ENCODE peak calls at places on chromosomes 12 and 14, in five cellular contexts. One of them, this sample, is unnamed.

GRCh38 chr12:86052921-86053320 is 178.8 kb downstream of the NTS start:
- DNase-seq in mucosa of descending colon: no peak
- DNase-seq in coronary artery: no peak
- DNase-seq in mammary epithelial cell: no peak
- DNase-seq in WERI-Rb-1: no peak
- DNase-seq in this sample: no peak

GRCh38 chr14:77730976-77731497 is 23.1 kb downstream of the SLIRP start:
- DNase-seq in mammary epithelial cell: no peak
- DNase-seq in WERI-Rb-1: no peak
- DNase-seq in coronary artery: no peak
- DNase-seq in mucosa of descending colon: no peak
- DNase-seq in this sample: no peak

GRCh38 chr14:105980224-105980623 is 453.8 kb downstream of the TMEM121 start:
- DNase-seq in mucosa of descending colon: no peak
- DNase-seq in WERI-Rb-1: no peak
- DNase-seq in coronary artery: no peak
- DNase-seq in mammary epithelial cell: no peak
- DNase-seq in this sample: no peak

GRCh38 chr12:124776126-124776513 is 87.5 kb downstream of the SCARB1 start:
- DNase-seq in mammary epithelial cell: no peak
- DNase-seq in mucosa of descending colon: no peak
- DNase-seq in WERI-Rb-1: no peak
- DNase-seq in coronary artery: no peak
- DNase-seq in this sample: no peak

GRCh38 chr14:77965919-77966435 is 166.1 kb downstream of the ADCK1 start:
- DNase-seq in mammary epithelial cell: peak; percentile 41
- DNase-seq in coronary artery: no peak
- DNase-seq in WERI-Rb-1: no peak
- DNase-seq in mucosa of descending colon: no peak
- DNase-seq in this sample: no peak

GRCh38 chr14:20512139-20512905 is 7.0 kb downstream of the RNASE10 start:
- DNase-seq in mammary epithelial cell: peak; percentile 14
- DNase-seq in mucosa of descending colon: no peak
- DNase-seq in coronary artery: no peak
- DNase-seq in WERI-Rb-1: no peak
- DNase-seq in this sample: no peak

GRCh38 chr12:124994435-124994975 is 1.1 kb downstream of the BRI3BP start:
- DNase-seq in coronary artery: no peak
- DNase-seq in mammary epithelial cell: no peak
- DNase-seq in mucosa of descending colon: peak; percentile 88
- DNase-seq in WERI-Rb-1: no peak
- DNase-seq in this sample: no peak

GRCh38 chr12:47828967-47829482 is 9.3 kb upstream of the HDAC7 start:
- DNase-seq in coronary artery: peak; percentile 88
- DNase-seq in mucosa of descending colon: peak; percentile 83
- DNase-seq in WERI-Rb-1: no peak
- DNase-seq in mammary epithelial cell: peak; percentile 79
- DNase-seq in this sample: peak; percentile 63

GRCh38 chr12:120528861-120529525 is at the start of gene COQ5:
- DNase-seq in mucosa of descending colon: peak; percentile 93
- DNase-seq in coronary artery: peak; percentile 90
- DNase-seq in WERI-Rb-1: peak; percentile 89
- DNase-seq in mammary epithelial cell: peak; percentile 83
- DNase-seq in this sample: peak; percentile 66

GRCh38 chr14:57898837-57899572 is 33.1 kb upstream of the SLC35F4 start:
- DNase-seq in mammary epithelial cell: no peak
- DNase-seq in WERI-Rb-1: no peak
- DNase-seq in coronary artery: no peak
- DNase-seq in mucosa of descending colon: no peak
- DNase-seq in this sample: no peak

GRCh38 chr12:22729898-22730443 is 105.0 kb downstream of the ETNK1 start:
- DNase-seq in mammary epithelial cell: no peak
- DNase-seq in coronary artery: no peak
- DNase-seq in WERI-Rb-1: no peak
- DNase-seq in mucosa of descending colon: no peak
- DNase-seq in this sample: no peak

GRCh38 chr12:89072303-89073026 is 279.8 kb downstream of the DUSP6 start:
- DNase-seq in mucosa of descending colon: no peak
- DNase-seq in coronary artery: no peak
- DNase-seq in mammary epithelial cell: no peak
- DNase-seq in WERI-Rb-1: no peak
- DNase-seq in this sample: no peak
- H3K4me3 ChIP-seq in mucosa of descending colon: no peak overlapping the region
- H3K4me3 ChIP-seq in coronary artery: no peak overlapping the region
- H3K4me3 ChIP-seq in mammary epithelial cell: no peak overlapping the region
- H3K4me3 ChIP-seq in WERI-Rb-1: no peak overlapping the region
- H3K4me3 ChIP-seq in this sample: no peak overlapping the region

DNA sequence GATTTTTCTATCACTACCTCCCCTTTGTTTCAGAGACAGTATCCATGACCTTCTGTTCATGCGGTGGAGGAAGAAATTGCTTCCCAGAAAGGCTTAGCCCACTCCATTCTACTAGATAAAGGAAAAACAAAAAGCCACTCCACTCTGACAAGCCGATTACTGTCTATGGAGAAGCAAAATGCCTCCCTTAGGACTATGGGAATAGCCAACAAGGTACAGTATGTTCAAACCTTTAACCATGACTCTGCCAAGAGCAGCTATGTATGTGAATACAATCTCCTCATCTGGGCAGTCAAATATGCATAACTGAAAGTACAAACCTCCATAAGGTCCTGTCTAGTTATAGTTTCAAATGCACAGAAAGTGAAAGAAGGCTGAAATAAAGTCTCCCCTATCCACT is 40.5 kb downstream of the ATF7 start:
- DNase-seq in mucosa of descending colon: no peak
- DNase-seq in mammary epithelial cell: no peak
- DNase-seq in WERI-Rb-1: peak; percentile 55
- DNase-seq in coronary artery: no peak
- DNase-seq in this sample: no peak
- H3K4me3 ChIP-seq in mucosa of descending colon: no peak overlapping the region
- H3K4me3 ChIP-seq in mammary epithelial cell: no peak overlapping the region
- H3K4me3 ChIP-seq in WERI-Rb-1: peak overlapping the region; percentile 4
- H3K4me3 ChIP-seq in coronary artery: no peak overlapping the region
- H3K4me3 ChIP-seq in this sample: no peak overlapping the region

DNA sequence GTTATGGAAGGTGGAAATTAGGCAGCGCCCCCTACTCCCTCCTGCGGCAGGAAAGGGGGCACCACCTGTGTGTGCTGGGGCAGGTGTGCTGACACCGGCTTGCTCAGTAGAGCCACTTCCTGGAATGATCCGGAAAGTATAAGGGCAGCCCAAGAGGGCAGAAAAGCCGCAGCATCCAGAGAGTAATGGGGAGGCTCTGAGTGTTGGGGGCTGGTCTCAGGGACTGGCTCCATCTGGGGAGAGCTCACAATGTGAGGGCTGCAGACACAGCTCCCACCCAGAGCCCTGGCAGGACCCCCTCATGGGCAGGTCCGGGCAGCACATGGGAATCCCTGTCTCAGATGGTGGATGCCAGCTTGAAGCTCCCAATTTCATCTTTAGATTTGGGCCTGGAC is 187.6 kb upstream of the C14orf180 start:
- DNase-seq in WERI-Rb-1: no peak
- DNase-seq in mucosa of descending colon: no peak
- DNase-seq in mammary epithelial cell: no peak
- DNase-seq in coronary artery: peak; percentile 36
- DNase-seq in this sample: no peak
- H3K4me3 ChIP-seq in WERI-Rb-1: no peak overlapping the region
- H3K4me3 ChIP-seq in mucosa of descending colon: no peak overlapping the region
- H3K4me3 ChIP-seq in mammary epithelial cell: no peak overlapping the region
- H3K4me3 ChIP-seq in coronary artery: no peak overlapping the region
- H3K4me3 ChIP-seq in this sample: no peak overlapping the region

GRCh38 chr12:74449872-74450271 is 87.8 kb upstream of the ATXN7L3B start:
- DNase-seq in mucosa of descending colon: no peak
- DNase-seq in mammary epithelial cell: peak; percentile 73
- DNase-seq in WERI-Rb-1: no peak
- DNase-seq in coronary artery: no peak
- DNase-seq in this sample: no peak

GRCh38 chr12:74455429-74455828 is 82.2 kb upstream of the ATXN7L3B start:
- DNase-seq in coronary artery: no peak
- DNase-seq in mucosa of descending colon: no peak
- DNase-seq in mammary epithelial cell: no peak
- DNase-seq in WERI-Rb-1: no peak
- DNase-seq in this sample: no peak

GRCh38 chr12:74454109-74454508 is 83.5 kb upstream of the ATXN7L3B start:
- DNase-seq in mucosa of descending colon: no peak
- DNase-seq in mammary epithelial cell: no peak
- DNase-seq in coronary artery: no peak
- DNase-seq in WERI-Rb-1: no peak
- DNase-seq in this sample: no peak
- H3K4me3 ChIP-seq in mucosa of descending colon: no peak overlapping the region
- H3K4me3 ChIP-seq in mammary epithelial cell: no peak overlapping the region
- H3K4me3 ChIP-seq in coronary artery: no peak overlapping the region
- H3K4me3 ChIP-seq in WERI-Rb-1: no peak overlapping the region
- H3K4me3 ChIP-seq in this sample: no peak overlapping the region

GRCh38 chr14:102085503-102085902 is 1.3 kb downstream of the HSP90AA1 start:
- DNase-seq in mammary epithelial cell: no peak
- DNase-seq in mucosa of descending colon: no peak
- DNase-seq in WERI-Rb-1: no peak
- DNase-seq in coronary artery: no peak
- DNase-seq in this sample: no peak

GRCh38 chr14:102086346-102086971 is 385 bp downstream of the HSP90AA1 start:
- DNase-seq in mucosa of descending colon: peak; percentile 76
- DNase-seq in WERI-Rb-1: no peak
- DNase-seq in mammary epithelial cell: peak; percentile 46
- DNase-seq in coronary artery: no peak
- DNase-seq in this sample: no peak

GRCh38 chr14:102086972-102087761 is at the start of gene HSP90AA1:
- DNase-seq in WERI-Rb-1: peak; percentile 91
- DNase-seq in mammary epithelial cell: peak; percentile 90
- DNase-seq in mucosa of descending colon: peak; percentile 96
- DNase-seq in coronary artery: peak; percentile 96
- DNase-seq in this sample: peak; percentile 78

GRCh38 chr14:102087762-102088011 is 843 bp upstream of the HSP90AA1 start:
- DNase-seq in WERI-Rb-1: no peak
- DNase-seq in coronary artery: no peak
- DNase-seq in mucosa of descending colon: no peak
- DNase-seq in mammary epithelial cell: no peak
- DNase-seq in this sample: no peak

GRCh38 chr14:102084931-102085330 is 1.9 kb downstream of the HSP90AA1 start:
- DNase-seq in mucosa of descending colon: no peak
- DNase-seq in coronary artery: no peak
- DNase-seq in mammary epithelial cell: no peak
- DNase-seq in WERI-Rb-1: no peak
- DNase-seq in this sample: no peak
- H3K4me3 ChIP-seq in mucosa of descending colon: no peak overlapping the region
- H3K4me3 ChIP-seq in coronary artery: peak overlapping the region; percentile 79
- H3K4me3 ChIP-seq in mammary epithelial cell: peak overlapping the region; percentile 3
- H3K4me3 ChIP-seq in WERI-Rb-1: peak overlapping the region; percentile 77
- H3K4me3 ChIP-seq in this sample: peak overlapping the region; percentile 95

GRCh38 chr12:24903305-24904088 is 45.4 kb downstream of the BCAT1 start:
- DNase-seq in WERI-Rb-1: no peak
- DNase-seq in mucosa of descending colon: no peak
- DNase-seq in coronary artery: no peak
- DNase-seq in mammary epithelial cell: peak; percentile 16
- DNase-seq in this sample: no peak
- H3K4me3 ChIP-seq in WERI-Rb-1: no peak overlapping the region
- H3K4me3 ChIP-seq in mucosa of descending colon: no peak overlapping the region
- H3K4me3 ChIP-seq in coronary artery: peak overlapping the region; percentile 76
- H3K4me3 ChIP-seq in mammary epithelial cell: peak overlapping the region; percentile 72
- H3K4me3 ChIP-seq in this sample: peak overlapping the region; percentile 92

GRCh38 chr14:21874946-21875345 is 201.3 kb upstream of the OR4E1 start:
- DNase-seq in mucosa of descending colon: no peak
- DNase-seq in mammary epithelial cell: no peak
- DNase-seq in WERI-Rb-1: no peak
- DNase-seq in coronary artery: no peak
- DNase-seq in this sample: no peak
- H3K4me3 ChIP-seq in mucosa of descending colon: no peak overlapping the region
- H3K4me3 ChIP-seq in mammary epithelial cell: no peak overlapping the region
- H3K4me3 ChIP-seq in WERI-Rb-1: no peak overlapping the region
- H3K4me3 ChIP-seq in coronary artery: no peak overlapping the region
- H3K4me3 ChIP-seq in this sample: no peak overlapping the region

DNA sequence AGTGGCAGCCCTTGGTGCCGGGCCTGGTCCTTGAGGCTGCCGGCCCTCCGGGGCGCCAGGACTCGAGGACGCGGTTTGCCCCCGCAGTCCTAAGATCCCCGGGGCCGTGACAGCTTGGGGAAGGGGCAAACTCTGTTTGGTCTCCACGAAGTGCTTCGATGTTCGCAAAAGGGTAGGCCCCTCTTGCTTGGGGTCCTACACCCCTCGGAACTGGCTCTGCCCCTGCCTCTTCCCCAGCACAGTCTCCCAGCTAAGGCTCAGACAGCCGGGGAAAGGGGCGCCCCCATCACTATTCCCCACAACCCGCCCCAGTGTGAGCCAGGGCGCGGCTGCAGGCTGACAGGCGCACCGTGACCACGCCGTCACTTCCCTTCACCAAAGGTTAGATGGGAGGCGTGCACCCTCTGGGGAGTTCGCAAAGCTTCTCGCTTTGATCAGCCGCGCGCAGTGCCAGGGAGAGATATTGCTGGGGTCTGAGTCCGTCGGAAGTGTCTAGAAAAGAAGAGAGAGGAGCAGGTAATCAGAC is 7.2 kb upstream of the OTX2 start:
- DNase-seq in coronary artery: no peak
- DNase-seq in mucosa of descending colon: no peak
- DNase-seq in mammary epithelial cell: no peak
- DNase-seq in WERI-Rb-1: peak; percentile 64
- DNase-seq in this sample: no peak
- H3K4me3 ChIP-seq in coronary artery: no peak overlapping the region
- H3K4me3 ChIP-seq in mucosa of descending colon: no peak overlapping the region
- H3K4me3 ChIP-seq in mammary epithelial cell: no peak overlapping the region
- H3K4me3 ChIP-seq in WERI-Rb-1: peak overlapping the region; percentile 99
- H3K4me3 ChIP-seq in this sample: no peak overlapping the region

GRCh38 chr12:46209914-46210834 is 58.7 kb downstream of the SLC38A1 start:
- DNase-seq in WERI-Rb-1: no peak
- DNase-seq in mammary epithelial cell: peak; percentile 96
- DNase-seq in mucosa of descending colon: peak; percentile 81
- DNase-seq in coronary artery: no peak
- DNase-seq in this sample: no peak

GRCh38 chr12:46207644-46208043 is 61.2 kb downstream of the SLC38A1 start:
- DNase-seq in coronary artery: no peak
- DNase-seq in mammary epithelial cell: no peak
- DNase-seq in WERI-Rb-1: no peak
- DNase-seq in mucosa of descending colon: no peak
- DNase-seq in this sample: no peak

GRCh38 chr12:46209165-46209564 is 59.7 kb downstream of the SLC38A1 start:
- DNase-seq in WERI-Rb-1: no peak
- DNase-seq in coronary artery: no peak
- DNase-seq in mammary epithelial cell: peak; percentile 55
- DNase-seq in mucosa of descending colon: no peak
- DNase-seq in this sample: no peak

GRCh38 chr12:46206471-46206870 is 62.4 kb downstream of the SLC38A1 start:
- DNase-seq in coronary artery: no peak
- DNase-seq in mammary epithelial cell: no peak
- DNase-seq in mucosa of descending colon: no peak
- DNase-seq in WERI-Rb-1: no peak
- DNase-seq in this sample: no peak

GRCh38 chr12:46208370-46208769 is 60.5 kb downstream of the SLC38A1 start:
- DNase-seq in mammary epithelial cell: no peak
- DNase-seq in coronary artery: no peak
- DNase-seq in mucosa of descending colon: no peak
- DNase-seq in WERI-Rb-1: no peak
- DNase-seq in this sample: no peak
- H3K4me3 ChIP-seq in mammary epithelial cell: no peak overlapping the region
- H3K4me3 ChIP-seq in coronary artery: no peak overlapping the region
- H3K4me3 ChIP-seq in mucosa of descending colon: no peak overlapping the region
- H3K4me3 ChIP-seq in WERI-Rb-1: no peak overlapping the region
- H3K4me3 ChIP-seq in this sample: no peak overlapping the region

GRCh38 chr14:102539544-102540309 is 30.2 kb upstream of the ANKRD9 start:
- DNase-seq in WERI-Rb-1: no peak
- DNase-seq in mucosa of descending colon: no peak
- DNase-seq in coronary artery: no peak
- DNase-seq in mammary epithelial cell: no peak
- DNase-seq in this sample: no peak
- H3K4me3 ChIP-seq in WERI-Rb-1: no peak overlapping the region
- H3K4me3 ChIP-seq in mucosa of descending colon: no peak overlapping the region
- H3K4me3 ChIP-seq in coronary artery: no peak overlapping the region
- H3K4me3 ChIP-seq in mammary epithelial cell: no peak overlapping the region
- H3K4me3 ChIP-seq in this sample: no peak overlapping the region

This sample was measured in thoracic aorta.